ENCODE peak calls at places on chromosomes 11 and 22, in four cellular contexts. N is glutamatergic neuron, A is bronchial epithelial cell, W is hepatocyte. Y is an unnamed sample.

GRCh38 chr22:22684605-22685561 is 40.5 kb downstream of the GGTLC2 start:
- DNase-seq in W (peak; percentile 69), N (peak; percentile 38), A (no peak), Y (peak; percentile 67)

GRCh38 chr11:109939176-109939810 is 153.9 kb upstream of the ZC3H12C start:
- DNase-seq in N (no peak), W (peak; percentile 87), A (peak; percentile 75), Y (peak; percentile 86)

GRCh38 chr11:95453616-95454118 is 222.7 kb upstream of the SESN3 start:
- DNase-seq in A (peak; percentile 84), W (no peak), N (no peak), Y (peak; percentile 45)

GRCh38 chr11:57502870-57503269 is 12.6 kb downstream of the SLC43A1 start:
- DNase-seq in A (no peak), W (no peak), N (no peak), Y (no peak)

GRCh38 chr11:60378359-60378758 is at the start of gene MS4A7:
- DNase-seq in W (no peak), A (no peak), N (no peak), Y (no peak)

GRCh38 chr11:19453893-19454292 is 213.1 kb upstream of the E2F8 start:
- DNase-seq in A (peak; percentile 83), W (no peak), N (no peak), Y (peak; percentile 79)

GRCh38 chr22:18083406-18083805 is 5.6 kb downstream of the PEX26 start:
- DNase-seq in A (no peak), W (no peak), N (no peak), Y (no peak)

GRCh38 chr22:50191041-50191740 is 5.5 kb downstream of the TRABD start:
- DNase-seq in W (no peak), A (no peak), N (no peak), Y (no peak)

GRCh38 chr11:35407041-35407440 is 12.3 kb downstream of the SLC1A2 start:
- DNase-seq in W (no peak), N (no peak), A (no peak), Y (no peak)

GRCh38 chr22:32411388-32411787 is 659 bp downstream of the RTCB start:
- DNase-seq in N (no peak), A (peak; percentile 74), W (peak; percentile 54), Y (no peak)

GRCh38 chr22:27747396-27748256 is 53.9 kb downstream of the MN1 start:
- DNase-seq in N (no peak), W (no peak), A (peak; percentile 26), Y (peak; percentile 60)
- TF ChIP-seq CTCF in N (no peak), W (peak; percentile 2), A (peak; percentile 35), Y (peak; percentile 33)

GRCh38 chr11:120112174-120112796 is 25.6 kb downstream of the TRIM29 start:
- DNase-seq in A (no peak), W (no peak), N (no peak), Y (no peak)
- TF ChIP-seq CTCF in A (no peak), W (no peak), N (no peak), Y (no peak)

GRCh38 chr11:118910309-118911112 is 15.2 kb downstream of the BCL9L start:
- DNase-seq in N (peak; percentile 48), W (peak; percentile 93), A (peak; percentile 75), Y (peak; percentile 85)
- TF ChIP-seq CTCF in N (no peak), W (no peak), A (peak; percentile 2), Y (no peak)

DNA sequence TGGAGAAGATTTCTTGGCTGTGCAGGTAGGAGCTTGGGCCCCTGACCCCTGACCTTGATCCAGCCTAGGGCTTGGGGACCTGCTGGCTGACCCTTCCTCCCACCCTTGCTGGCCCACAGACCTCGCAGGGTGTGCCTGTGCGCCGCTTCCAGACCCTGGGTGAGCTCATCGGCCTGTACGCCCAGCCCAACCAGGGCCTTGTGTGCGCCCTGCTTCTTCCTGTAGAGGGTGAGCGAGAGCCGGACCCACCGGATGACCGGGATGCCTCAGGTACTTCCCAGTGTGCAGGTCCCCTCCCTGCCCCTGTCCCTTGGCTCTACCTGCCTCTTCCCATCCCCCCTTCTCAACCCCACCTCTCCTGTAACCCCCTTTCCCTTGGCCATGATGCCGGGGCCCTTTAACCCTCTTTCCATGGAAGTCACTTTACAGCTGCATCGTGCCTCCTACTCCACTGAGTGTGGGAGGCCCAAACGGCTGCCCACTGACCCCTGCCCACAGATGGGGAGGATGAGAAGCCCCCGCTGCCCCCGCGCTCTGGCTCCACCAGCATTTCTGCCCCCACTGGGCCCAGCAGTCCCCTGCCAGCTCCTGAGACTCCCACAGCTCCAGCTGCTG is 3.8 kb downstream of the INPPL1 start:
- DNase-seq in W (peak; percentile 11), A (no peak), N (peak; percentile 43), Y (no peak)
- TF ChIP-seq CTCF in W (no peak), A (peak; percentile 48), N (no peak), Y (no peak)

DNA sequence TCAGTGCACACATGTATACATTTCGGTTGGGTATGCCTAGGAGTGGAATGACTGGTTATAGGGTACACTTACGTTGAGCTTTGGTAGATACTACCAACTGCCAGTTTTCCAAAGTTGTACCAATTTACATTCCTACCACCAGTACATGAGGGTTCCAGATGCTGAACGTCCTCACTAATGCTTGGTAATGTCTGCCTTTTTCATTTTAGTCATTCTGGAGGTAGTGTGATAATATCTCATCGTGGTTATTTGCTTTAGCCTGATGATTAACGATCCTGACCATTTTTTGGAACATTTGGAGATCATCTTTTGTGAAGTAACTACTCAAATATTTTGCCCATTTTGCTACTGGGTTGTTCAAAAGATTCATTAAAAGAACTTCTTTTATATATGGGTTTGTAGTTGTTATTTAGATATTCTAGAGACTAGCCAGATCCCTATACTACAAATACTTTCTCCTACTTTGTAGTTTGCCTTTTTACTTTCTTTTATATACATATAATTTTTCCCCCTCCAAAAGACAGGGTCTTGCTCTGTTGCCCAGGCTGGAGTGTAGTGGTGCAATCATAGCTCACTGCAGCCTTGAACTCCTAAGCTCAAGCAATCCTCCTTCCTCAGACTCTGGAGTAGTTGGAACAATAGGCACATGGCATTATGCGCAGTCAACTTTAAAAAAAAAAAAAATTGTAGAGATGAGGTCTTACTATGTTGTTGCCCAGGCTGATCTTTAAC is 62.1 kb downstream of the RBFOX2 start:
- DNase-seq in A (no peak), W (no peak), N (no peak), Y (no peak)
- TF ChIP-seq CTCF in A (no peak), W (no peak), N (no peak), Y (no peak)

GRCh38 chr11:79052539-79052938 is 388.3 kb downstream of the TENM4 start:
- DNase-seq in W (no peak), A (no peak), N (peak; percentile 73), Y (no peak)
- TF ChIP-seq CTCF in W (peak; percentile 23), A (peak; percentile 35), N (no peak), Y (no peak)

GRCh38 chr11:116219171-116219635 is 553.6 kb downstream of the BUD13 start:
- DNase-seq in W (peak; percentile 23), N (no peak), A (no peak), Y (no peak)

GRCh38 chr11:116217006-116217405 is 555.8 kb downstream of the BUD13 start:
- DNase-seq in W (no peak), A (peak; percentile 37), N (peak; percentile 81), Y (peak; percentile 22)

GRCh38 chr11:116211166-116211565 is 561.6 kb downstream of the BUD13 start:
- DNase-seq in N (no peak), W (no peak), A (no peak), Y (no peak)

GRCh38 chr11:116217441-116217840 is 555.3 kb downstream of the BUD13 start:
- DNase-seq in N (no peak), W (no peak), A (no peak), Y (no peak)

DNA sequence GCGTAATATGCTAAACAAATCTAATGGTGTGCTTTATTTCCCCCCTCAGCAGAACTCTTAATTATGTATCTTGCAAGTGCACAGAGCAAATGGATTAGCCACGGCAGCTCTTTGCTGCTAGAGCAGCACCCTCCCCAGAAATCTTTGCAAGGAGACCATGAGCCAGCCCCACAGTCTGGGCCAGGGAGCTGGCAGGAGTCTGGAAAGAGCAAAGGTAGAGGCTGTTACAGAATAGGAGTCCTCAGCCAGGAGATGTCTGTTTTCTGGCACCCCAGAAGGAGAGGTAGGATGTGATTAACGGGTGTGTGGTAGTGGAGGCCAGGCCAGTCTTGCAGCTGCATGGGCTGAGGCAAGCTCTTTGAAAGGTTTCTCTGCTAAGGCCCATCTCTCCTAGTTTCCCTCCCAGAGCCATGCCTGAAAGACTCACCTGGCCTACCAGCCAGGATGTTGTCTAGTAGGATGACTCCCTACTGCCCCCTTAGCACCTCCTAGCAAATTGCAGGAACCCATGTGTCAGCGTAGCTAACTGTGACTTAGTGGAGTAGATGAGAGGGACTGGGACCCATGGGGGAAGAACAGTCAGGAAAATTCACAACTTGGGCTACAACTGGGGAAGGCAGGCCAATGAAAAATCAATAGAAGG is 557.2 kb downstream of the BUD13 start:
- DNase-seq in N (no peak), A (peak; percentile 5), W (no peak), Y (no peak)
- TF ChIP-seq CTCF in N (peak; percentile 37), A (peak; percentile 10), W (no peak), Y (no peak)

DNA sequence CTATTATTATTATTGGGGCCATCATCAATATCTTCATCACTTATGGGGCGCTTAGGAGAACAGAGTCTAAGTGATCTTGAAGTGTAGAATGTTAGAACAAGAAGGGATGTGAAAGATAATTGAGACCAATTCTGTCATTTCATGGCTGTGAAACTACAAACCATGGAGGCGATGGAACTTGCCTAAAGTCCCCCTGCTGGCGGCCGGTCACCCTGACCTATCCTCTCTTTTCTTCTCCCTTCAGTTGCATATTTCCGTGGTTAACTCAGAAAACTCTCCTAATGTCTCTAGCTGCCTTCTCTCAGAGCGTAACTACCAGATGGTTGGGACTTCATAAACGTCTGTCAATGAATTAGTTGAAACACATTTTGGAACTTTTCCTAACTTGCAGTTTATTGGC is 6.6 kb upstream of the OR4B1 start:
- DNase-seq in W (no peak), N (no peak), A (no peak), Y (peak; percentile 19)
- TF ChIP-seq CTCF in W (no peak), N (peak; percentile 9), A (no peak), Y (no peak)

Y was measured in MCF 10A.